ENCODE peak calls at places on chromosome 17, in six cellular contexts. T is brain microvascular endothelial cell, K is mammary epithelial cell, N is tibial artery, I is SK-N-SH, Z is HCT116. Q is an unnamed sample. For H3K27me3, the result is how much of the 10 kb centered on the place peaks cover.

GRCh38 chr17:36072431-36073121 is 8.5 kb downstream of the CCL18 start:
- DNase-seq in Z (peak), N (no peak), K (peak), T (peak), I (peak), Q (no peak)

GRCh38 chr17:16377804-16378400 is 3.0 kb upstream of the UBB start:
- DNase-seq in I (no peak), T (peak), Z (no peak), N (no peak), K (peak), Q (no peak)

GRCh38 chr17:51164911-51165679 is 1.1 kb upstream of the NME2 start:
- DNase-seq in N (no peak), K (no peak), Z (no peak), T (no peak), I (peak), Q (no peak)

GRCh38 chr17:47703191-47703591 is 9.2 kb downstream of the TBKBP1 start:
- DNase-seq in N (no peak), K (no peak), T (no peak), I (no peak), Z (no peak), Q (no peak)

GRCh38 chr17:16027708-16028584 is 28.3 kb downstream of the TTC19 start:
- DNase-seq in Z (peak), I (no peak), T (peak), K (peak), N (no peak), Q (peak)

GRCh38 chr17:32492648-32493289 is 6.0 kb downstream of the CDK5R1 start:
- DNase-seq in N (no peak), Z (no peak), K (no peak), I (no peak), T (no peak), Q (no peak)

GRCh38 chr17:39845052-39845976 is 18.8 kb downstream of the IKZF3 start:
- DNase-seq in I (no peak), N (no peak), T (no peak), K (no peak), Z (no peak), Q (no peak)

GRCh38 chr17:4950075-4950756 is 703 bp upstream of the ENO3 start:
- DNase-seq in Z (no peak), T (no peak), I (peak), K (no peak), N (no peak), Q (no peak)

GRCh38 chr17:70047619-70048018 is 27.4 kb upstream of the KCNJ16 start:
- DNase-seq in K (no peak), N (no peak), I (no peak), T (no peak), Z (no peak), Q (no peak)

GRCh38 chr17:16486373-16487250 is 5.4 kb downstream of the LRRC75A start:
- DNase-seq in Z (no peak), T (peak), I (peak), N (peak), K (peak), Q (peak)

GRCh38 chr17:78241277-78242023 is 10.0 kb downstream of the TMEM235 start:
- DNase-seq in Z (peak), T (peak), K (peak), N (no peak), I (peak), Q (no peak)

GRCh38 chr17:11803635-11804034 is 193.6 kb downstream of the ZNF18 start:
- DNase-seq in Z (no peak), K (no peak), N (no peak), I (no peak), T (no peak), Q (no peak)

GRCh38 chr17:30366536-30366935 is 12.2 kb upstream of the CPD start:
- DNase-seq in I (no peak), N (no peak), T (no peak), Z (no peak), K (no peak), Q (no peak)

GRCh38 chr17:45785373-45786193 is 1.5 kb downstream of the CRHR1 start:
- DNase-seq in T (no peak), K (no peak), Z (no peak), I (no peak), N (no peak), Q (no peak)
- H3K4me3 ChIP-seq in T (no peak), K (peak), Z (peak), I (peak), N (peak), Q (peak)

GRCh38 chr17:74085434-74085833 is 118.0 kb upstream of the RPL38 start:
- DNase-seq in I (no peak), N (no peak), T (no peak), K (no peak), Z (peak), Q (no peak)

GRCh38 chr17:74086992-74087391 is 116.5 kb upstream of the RPL38 start:
- DNase-seq in N (no peak), I (no peak), K (no peak), Z (no peak), T (no peak), Q (no peak)

GRCh38 chr17:74094651-74095050 is 108.8 kb upstream of the RPL38 start:
- DNase-seq in N (no peak), I (peak), Z (no peak), K (no peak), T (no peak), Q (no peak)

GRCh38 chr17:74089869-74090464 is 113.5 kb upstream of the RPL38 start:
- DNase-seq in T (peak), K (peak), I (peak), Z (peak), N (no peak), Q (no peak)
- TF ChIP-seq CTCF in T (peak), K (peak), I (peak), Z (peak), N (peak), Q (peak)

GRCh38 chr17:79930786-79931516 is 91.7 kb upstream of the CBX4 start:
- DNase-seq in T (no peak), Z (no peak), K (no peak), I (no peak), N (no peak), Q (no peak)
- H3K27me3 ChIP-seq in T (under half), Z (under half), K (under half), I (under half), N (under half), Q (under half)

DNA sequence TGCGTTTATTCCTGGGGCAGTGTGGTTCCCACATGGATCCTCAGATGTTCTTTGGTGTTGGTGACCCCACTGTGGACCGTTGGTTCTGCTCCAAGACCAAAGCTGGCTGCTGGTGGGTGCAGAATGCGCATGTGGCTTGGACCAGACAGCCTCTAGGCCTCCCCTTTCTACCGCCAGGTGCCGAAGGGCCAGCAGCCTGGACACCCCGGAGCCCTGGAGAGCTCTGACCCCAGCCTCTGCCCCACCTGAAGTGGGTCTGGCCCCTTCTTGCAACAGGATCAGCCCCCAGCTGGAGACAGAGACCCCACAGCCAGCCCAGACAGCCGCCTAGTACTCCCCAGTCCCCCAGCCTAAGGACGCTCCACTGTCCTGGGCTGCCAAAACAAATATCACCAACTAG is 18.4 kb downstream of the NPTX1 start:
- DNase-seq in I (no peak), Z (no peak), T (no peak), N (no peak), K (no peak), Q (no peak)
- H3K4me3 ChIP-seq in I (no peak), Z (no peak), T (no peak), N (no peak), K (no peak), Q (no peak)

DNA sequence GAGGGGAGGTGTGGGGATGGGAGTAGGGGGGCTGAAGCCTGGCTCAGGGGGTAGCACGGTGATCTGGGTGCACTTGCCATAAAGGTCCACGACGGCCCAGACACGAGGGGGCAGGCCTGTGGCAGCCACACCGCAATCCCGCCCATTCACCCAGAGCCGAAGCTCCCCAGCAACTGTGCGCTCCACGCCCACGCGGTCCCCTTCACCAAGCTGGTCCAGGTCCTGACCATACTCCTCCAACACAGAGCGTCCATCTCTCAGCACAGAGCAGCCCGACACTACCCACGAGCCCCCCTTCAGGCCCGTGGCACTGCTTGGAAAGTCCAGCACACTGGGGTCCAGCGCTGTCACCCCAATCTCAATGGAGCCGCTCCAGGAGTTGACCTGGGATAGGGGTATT is 1.6 kb downstream of the NEURL4 start:
- DNase-seq in Z (no peak), N (no peak), K (no peak), I (no peak), T (no peak), Q (no peak)
- TF ChIP-seq CTCF in Z (no peak), N (no peak), K (no peak), I (no peak), T (no peak), Q (no peak)

GRCh38 chr17:21680366-21680765 is 12.0 kb upstream of the KCNJ18 start:
- DNase-seq in N (peak), I (no peak), Z (no peak), T (no peak), K (no peak), Q (no peak)

GRCh38 chr17:21679256-21680146 is 12.8 kb upstream of the KCNJ18 start:
- DNase-seq in Z (no peak), I (no peak), T (no peak), N (peak), K (no peak), Q (no peak)

GRCh38 chr17:21677911-21678310 is 14.4 kb upstream of the KCNJ18 start:
- DNase-seq in I (no peak), T (no peak), Z (no peak), K (no peak), N (peak), Q (no peak)

GRCh38 chr17:21677126-21677910 is 15.0 kb upstream of the KCNJ18 start:
- DNase-seq in Z (no peak), N (no peak), K (no peak), I (no peak), T (no peak), Q (no peak)

GRCh38 chr17:21678451-21679081 is 13.8 kb upstream of the KCNJ18 start:
- DNase-seq in K (no peak), Z (no peak), I (peak), N (peak), T (no peak), Q (no peak)
- H3K27me3 ChIP-seq in K (under half), Z (under half), I (half or more), N (under half), T (under half), Q (under half)

GRCh38 chr17:82030470-82031302 is 792 bp upstream of the RAC3 start:
- DNase-seq in N (peak), T (peak), Z (peak), K (peak), I (peak), Q (no peak)
- H3K4me3 ChIP-seq in N (peak), T (peak), Z (peak), K (peak), I (peak), Q (peak)

GRCh38 chr17:2937331-2938003 is 125.9 kb downstream of the OR1D5 start:
- DNase-seq in Z (no peak), K (no peak), T (no peak), I (peak), N (no peak), Q (no peak)
- TF ChIP-seq CTCF in Z (peak), K (no peak), T (peak), I (peak), N (no peak), Q (peak)

GRCh38 chr17:38608648-38609047 is 2.9 kb upstream of the SRCIN1 start:
- DNase-seq in T (no peak), I (no peak), K (peak), N (no peak), Z (no peak), Q (no peak)
- H3K27me3 ChIP-seq in T (half or more), I (under half), K (under half), N (under half), Z (under half), Q (under half)